ENCODE peak calls at places on chromosomes 13 and 19, in ten cellular contexts. One of them, this sample, is unnamed.

GRCh38 chr19:46955114-46955812 is 64.4 kb upstream of the NPAS1 start:
- DNase-seq in activated naive CD4-positive, alpha-beta T cell treated with anti-CD3 and anti-CD28 coated beads, Interleukin-2, amount 10 ng/mL, durations not matched to agents 7 days and 5 days: peak; percentile 56
- DNase-seq in DMS 273 treated with DMSO at 0.1 percent for 48 hours: no peak
- DNase-seq in nucleus accumbens: no peak
- DNase-seq in GOT3: no peak
- DNase-seq in uterus: no peak
- DNase-seq in HEK293T: no peak
- DNase-seq in BJ: no peak
- DNase-seq in NCI-H2107: no peak
- DNase-seq in RPMI7951: peak; percentile 72
- DNase-seq in this sample: no peak

GRCh38 chr13:108156749-108157148 is 58.6 kb downstream of the LIG4 start:
- DNase-seq in activated naive CD4-positive, alpha-beta T cell treated with anti-CD3 and anti-CD28 coated beads, Interleukin-2, amount 10 ng/mL, durations not matched to agents 7 days and 5 days: no peak
- DNase-seq in DMS 273 treated with DMSO at 0.1 percent for 48 hours: no peak
- DNase-seq in nucleus accumbens: no peak
- DNase-seq in GOT3: no peak
- DNase-seq in uterus: no peak
- DNase-seq in HEK293T: no peak
- DNase-seq in BJ: no peak
- DNase-seq in NCI-H2107: no peak
- DNase-seq in RPMI7951: no peak
- DNase-seq in this sample: no peak

GRCh38 chr19:8004723-8005513 is 523 bp downstream of the ELAVL1 start:
- DNase-seq in activated naive CD4-positive, alpha-beta T cell treated with anti-CD3 and anti-CD28 coated beads, Interleukin-2, amount 10 ng/mL, durations not matched to agents 7 days and 5 days: peak; percentile 45
- DNase-seq in DMS 273 treated with DMSO at 0.1 percent for 48 hours: no peak
- DNase-seq in nucleus accumbens: no peak
- DNase-seq in GOT3: no peak
- DNase-seq in uterus: no peak
- DNase-seq in HEK293T: peak; percentile 26
- DNase-seq in BJ: no peak
- DNase-seq in NCI-H2107: no peak
- DNase-seq in RPMI7951: peak; percentile 26
- DNase-seq in this sample: no peak

GRCh38 chr13:51237887-51238286 is 15.7 kb downstream of the FAM124A start:
- DNase-seq in activated naive CD4-positive, alpha-beta T cell treated with anti-CD3 and anti-CD28 coated beads, Interleukin-2, amount 10 ng/mL, durations not matched to agents 7 days and 5 days: no peak
- DNase-seq in DMS 273 treated with DMSO at 0.1 percent for 48 hours: no peak
- DNase-seq in nucleus accumbens: no peak
- DNase-seq in GOT3: no peak
- DNase-seq in uterus: no peak
- DNase-seq in HEK293T: no peak
- DNase-seq in BJ: no peak
- DNase-seq in NCI-H2107: no peak
- DNase-seq in RPMI7951: no peak
- DNase-seq in this sample: no peak

GRCh38 chr19:18266863-18267686 is 7.2 kb downstream of the IQCN start:
- DNase-seq in activated naive CD4-positive, alpha-beta T cell treated with anti-CD3 and anti-CD28 coated beads, Interleukin-2, amount 10 ng/mL, durations not matched to agents 7 days and 5 days: no peak
- DNase-seq in DMS 273 treated with DMSO at 0.1 percent for 48 hours: no peak
- DNase-seq in nucleus accumbens: no peak
- DNase-seq in GOT3: no peak
- DNase-seq in uterus: no peak
- DNase-seq in HEK293T: no peak
- DNase-seq in BJ: no peak
- DNase-seq in NCI-H2107: no peak
- DNase-seq in RPMI7951: no peak
- DNase-seq in this sample: no peak

GRCh38 chr19:4861147-4861546 is 6.3 kb downstream of the PLIN3 start:
- DNase-seq in activated naive CD4-positive, alpha-beta T cell treated with anti-CD3 and anti-CD28 coated beads, Interleukin-2, amount 10 ng/mL, durations not matched to agents 7 days and 5 days: no peak
- DNase-seq in DMS 273 treated with DMSO at 0.1 percent for 48 hours: no peak
- DNase-seq in nucleus accumbens: no peak
- DNase-seq in GOT3: no peak
- DNase-seq in uterus: no peak
- DNase-seq in HEK293T: no peak
- DNase-seq in BJ: no peak
- DNase-seq in NCI-H2107: no peak
- DNase-seq in RPMI7951: no peak
- DNase-seq in this sample: no peak

GRCh38 chr13:54486421-54487166 is 1458.0 kb downstream of the OLFM4 start:
- DNase-seq in activated naive CD4-positive, alpha-beta T cell treated with anti-CD3 and anti-CD28 coated beads, Interleukin-2, amount 10 ng/mL, durations not matched to agents 7 days and 5 days: no peak
- DNase-seq in DMS 273 treated with DMSO at 0.1 percent for 48 hours: no peak
- DNase-seq in nucleus accumbens: no peak
- DNase-seq in GOT3: no peak
- DNase-seq in uterus: no peak
- DNase-seq in HEK293T: no peak
- DNase-seq in BJ: no peak
- DNase-seq in NCI-H2107: no peak
- DNase-seq in RPMI7951: no peak
- DNase-seq in this sample: no peak

GRCh38 chr19:6516659-6517291 is 14.1 kb upstream of the TNFSF9 start:
- DNase-seq in activated naive CD4-positive, alpha-beta T cell treated with anti-CD3 and anti-CD28 coated beads, Interleukin-2, amount 10 ng/mL, durations not matched to agents 7 days and 5 days: peak; percentile 94
- DNase-seq in DMS 273 treated with DMSO at 0.1 percent for 48 hours: peak; percentile 30
- DNase-seq in nucleus accumbens: peak; percentile 49
- DNase-seq in GOT3: peak; percentile 70
- DNase-seq in uterus: peak; percentile 73
- DNase-seq in HEK293T: peak; percentile 90
- DNase-seq in BJ: no peak
- DNase-seq in NCI-H2107: no peak
- DNase-seq in RPMI7951: peak; percentile 76
- DNase-seq in this sample: peak; percentile 31